ENCODE peak calls at places on chromosomes 13 and 19, in five cellular contexts. V is WTC11, J is H1, G is K562, K is HCT116. P is an unnamed sample.

GRCh38 chr13:80824231-80824630 is 483.3 kb upstream of the SPRY2 start:
- DNase-seq in J (no peak), K (no peak), V (no peak), G (no peak), P (no peak)

GRCh38 chr13:79450110-79450509 is 30.8 kb upstream of the NDFIP2 start:
- DNase-seq in J (no peak), V (no peak), G (no peak), K (no peak), P (no peak)

GRCh38 chr13:31278874-31279273 is 79.1 kb downstream of the B3GLCT start:
- DNase-seq in V (no peak), J (no peak), G (no peak), K (no peak), P (no peak)

GRCh38 chr13:113620036-113620435 is 35.5 kb downstream of the TFDP1 start:
- DNase-seq in V (no peak), K (no peak), G (no peak), J (no peak), P (no peak)

GRCh38 chr13:95710313-95710712 is 33.4 kb downstream of the DNAJC3 start:
- DNase-seq in J (no peak), G (no peak), K (no peak), V (no peak), P (no peak)

GRCh38 chr13:30037766-30038165 is 187.3 kb upstream of the UBL3 start:
- DNase-seq in G (no peak), K (no peak), J (no peak), V (no peak), P (no peak)

GRCh38 chr13:45391926-45392325 is 26.2 kb downstream of the SLC25A30 start:
- DNase-seq in J (no peak), K (no peak), V (no peak), G (no peak), P (no peak)

GRCh38 chr13:27622102-27622820 is 569 bp downstream of the POLR1D start:
- DNase-seq in G (no peak), J (no peak), K (no peak), V (no peak), P (peak; percentile 8)

GRCh38 chr13:76833465-76833864 is 52.7 kb downstream of the KCTD12 start:
- DNase-seq in V (no peak), G (no peak), J (no peak), K (no peak), P (no peak)

GRCh38 chr19:3656073-3656746 is 29.6 kb upstream of the CACTIN start:
- DNase-seq in J (no peak), V (no peak), G (no peak), K (no peak), P (no peak)

GRCh38 chr13:69683921-69684663 is 423.5 kb upstream of the ATXN8OS start:
- DNase-seq in K (no peak), G (peak; percentile 13), V (no peak), J (no peak), P (no peak)

GRCh38 chr13:36543671-36544070 is 111.4 kb downstream of the CCNA1 start:
- DNase-seq in K (no peak), V (no peak), G (no peak), J (no peak), P (no peak)

GRCh38 chr19:5925830-5926459 is 11.9 kb downstream of the CAPS start:
- DNase-seq in G (no peak), V (no peak), K (no peak), J (no peak), P (no peak)

GRCh38 chr13:21686761-21687391 is 16.0 kb downstream of the FGF9 start:
- DNase-seq in V (no peak), K (no peak), J (no peak), G (no peak), P (no peak)

GRCh38 chr13:43657485-43657884 is 129.3 kb downstream of the ENOX1 start:
- DNase-seq in G (no peak), V (no peak), J (no peak), K (no peak), P (no peak)

GRCh38 chr19:45471866-45472556 is 4.2 kb downstream of the FOSB start:
- DNase-seq in G (no peak), V (no peak), K (no peak), J (no peak), P (no peak)

GRCh38 chr13:92355213-92355612 is 871.4 kb upstream of the GPC6 start:
- DNase-seq in V (peak; percentile 42), J (no peak), G (peak; percentile 59), K (no peak), P (peak; percentile 10)

GRCh38 chr13:73158851-73159250 is 100.0 kb downstream of the KLF5 start:
- DNase-seq in K (no peak), J (no peak), G (no peak), V (no peak), P (no peak)

GRCh38 chr13:68813397-68813796 is 1294.2 kb upstream of the ATXN8OS start:
- DNase-seq in J (no peak), K (no peak), V (no peak), G (no peak), P (no peak)

GRCh38 chr13:114068723-114069322 is 63.6 kb downstream of the RASA3 start:
- DNase-seq in J (no peak), K (no peak), V (peak; percentile 18), G (no peak), P (no peak)

GRCh38 chr13:53138369-53139036 is 109.9 kb downstream of the OLFM4 start:
- DNase-seq in V (no peak), J (no peak), K (no peak), G (no peak), P (no peak)

GRCh38 chr13:85223883-85224656 is 575.1 kb downstream of the SLITRK6 start:
- DNase-seq in J (no peak), V (no peak), G (no peak), K (no peak), P (no peak)

GRCh38 chr19:28644261-28644660 is 568.7 kb downstream of the UQCRFS1 start:
- DNase-seq in G (no peak), K (no peak), J (no peak), V (no peak), P (no peak)

GRCh38 chr13:111247552-111247951 is 72.9 kb upstream of the TEX29 start:
- DNase-seq in V (no peak), J (peak; percentile 17), G (no peak), K (no peak), P (peak; percentile 36)

GRCh38 chr19:19534556-19535265 is 3.4 kb upstream of the CILP2 start:
- DNase-seq in V (no peak), G (no peak), J (no peak), K (no peak), P (no peak)

GRCh38 chr13:94209110-94209509 is 270.4 kb downstream of the DCT start:
- DNase-seq in K (no peak), G (no peak), V (no peak), J (no peak), P (no peak)

GRCh38 chr13:113028336-113029060 is 59.5 kb downstream of the MCF2L start:
- DNase-seq in G (no peak), V (no peak), K (no peak), J (no peak), P (no peak)

GRCh38 chr13:49604570-49604969 is 19.2 kb upstream of the RCBTB1 start:
- DNase-seq in K (no peak), V (no peak), G (no peak), J (no peak), P (peak; percentile 18)

GRCh38 chr13:103883152-103883551 is 816.9 kb upstream of the SLC10A2 start:
- DNase-seq in J (peak; percentile 59), G (no peak), V (peak; percentile 65), K (peak; percentile 90), P (peak; percentile 81)
- TF ChIP-seq SP1 in J (no peak), G (no peak), V (peak; percentile 46), K (peak; percentile 57), P (no peak)

GRCh38 chr13:33109801-33110200 is 93.6 kb downstream of the KL start:
- DNase-seq in K (no peak), G (peak; percentile 7), J (peak; percentile 76), V (peak; percentile 72), P (no peak)
- TF ChIP-seq CTCF in K (peak; percentile 55), G (peak; percentile 24), J (peak; percentile 78), V (no peak), P (peak; percentile 54)

GRCh38 chr19:11288349-11288748 is 7.6 kb upstream of the TSPAN16 start:
- DNase-seq in J (no peak), K (no peak), V (no peak), G (no peak), P (no peak)
- TF ChIP-seq SP1 in J (no peak), K (no peak), V (no peak), G (no peak), P (no peak)

DNA sequence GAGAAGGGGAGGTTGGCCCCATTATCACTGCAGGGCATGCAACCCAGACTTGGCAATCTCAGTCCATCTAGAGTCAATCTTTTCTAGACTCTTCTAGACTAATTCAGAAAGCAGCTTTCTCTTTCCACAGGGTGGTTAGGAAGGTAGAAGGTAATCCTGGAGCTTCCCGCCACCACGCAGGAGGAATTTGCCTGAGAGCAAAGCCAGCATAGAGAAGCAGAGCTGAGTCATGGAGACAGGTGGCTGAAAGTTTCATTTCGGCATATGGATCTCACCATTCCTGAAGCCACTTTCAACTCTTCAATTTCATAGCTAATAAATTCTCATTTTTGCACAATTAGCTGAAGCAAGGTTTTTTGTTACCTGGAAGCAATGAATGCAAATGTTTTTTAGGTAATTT is 29.0 kb upstream of the FFAR2 start:
- DNase-seq in J (no peak), V (no peak), G (no peak), K (no peak), P (no peak)
- TF ChIP-seq CTCF in J (no peak), V (no peak), G (no peak), K (no peak), P (no peak)